ENCODE peak calls at places on chromosome 21, in ten cellular contexts. One of them, this sample, is unnamed.

GRCh38 chr21:41360072-41360821 is 1.6 kb upstream of the MX2 start:
- DNase-seq in HS-27A: no peak
- DNase-seq in EH: peak
- DNase-seq in stimulated activated CD8-positive, alpha-beta memory T cell treated with anti-CD3 and anti-CD28 coated beads, Interleukin-7, amount 100 ng/mL, for 1 hour: no peak
- DNase-seq in MV-4-11: no peak
- DNase-seq in activated T-helper 2 cell treated with anti-CD3 and anti-CD28 coated beads, Interferon-gamma antibody, Interleukin-2, Interleukin-4, amounts not matched to agents 10 μg/mL and 5 μg/mL and 100 μg/mL, durations not matched to agents 14 hours and 24 hours and 36 hours: no peak
- DNase-seq in NCI-H146: peak
- DNase-seq in activated naive CD4-positive, alpha-beta T cell treated with Interleukin-2 at 50 U/mL for 16 hours: no peak
- DNase-seq in endothelial cell: no peak
- DNase-seq in caudate nucleus: no peak
- DNase-seq in this sample: peak

GRCh38 chr21:31473685-31474345 is 129.8 kb upstream of the TIAM1 start:
- DNase-seq in HS-27A: no peak
- DNase-seq in EH: no peak
- DNase-seq in stimulated activated CD8-positive, alpha-beta memory T cell treated with anti-CD3 and anti-CD28 coated beads, Interleukin-7, amount 100 ng/mL, for 1 hour: no peak
- DNase-seq in MV-4-11: no peak
- DNase-seq in activated T-helper 2 cell treated with anti-CD3 and anti-CD28 coated beads, Interferon-gamma antibody, Interleukin-2, Interleukin-4, amounts not matched to agents 10 μg/mL and 5 μg/mL and 100 μg/mL, durations not matched to agents 14 hours and 24 hours and 36 hours: no peak
- DNase-seq in NCI-H146: no peak
- DNase-seq in activated naive CD4-positive, alpha-beta T cell treated with Interleukin-2 at 50 U/mL for 16 hours: no peak
- DNase-seq in endothelial cell: no peak
- DNase-seq in caudate nucleus: no peak
- DNase-seq in this sample: no peak

GRCh38 chr21:44932366-44933181 is 7.3 kb upstream of the SLX9 start:
- DNase-seq in HS-27A: no peak
- DNase-seq in EH: no peak
- DNase-seq in stimulated activated CD8-positive, alpha-beta memory T cell treated with anti-CD3 and anti-CD28 coated beads, Interleukin-7, amount 100 ng/mL, for 1 hour: peak
- DNase-seq in MV-4-11: no peak
- DNase-seq in activated T-helper 2 cell treated with anti-CD3 and anti-CD28 coated beads, Interferon-gamma antibody, Interleukin-2, Interleukin-4, amounts not matched to agents 10 μg/mL and 5 μg/mL and 100 μg/mL, durations not matched to agents 14 hours and 24 hours and 36 hours: peak
- DNase-seq in NCI-H146: no peak
- DNase-seq in activated naive CD4-positive, alpha-beta T cell treated with Interleukin-2 at 50 U/mL for 16 hours: peak
- DNase-seq in endothelial cell: peak
- DNase-seq in caudate nucleus: no peak
- DNase-seq in this sample: no peak

GRCh38 chr21:41953831-41954653 is at the start of gene C2CD2:
- DNase-seq in HS-27A: no peak
- DNase-seq in EH: peak
- DNase-seq in stimulated activated CD8-positive, alpha-beta memory T cell treated with anti-CD3 and anti-CD28 coated beads, Interleukin-7, amount 100 ng/mL, for 1 hour: no peak
- DNase-seq in MV-4-11: peak
- DNase-seq in activated T-helper 2 cell treated with anti-CD3 and anti-CD28 coated beads, Interferon-gamma antibody, Interleukin-2, Interleukin-4, amounts not matched to agents 10 μg/mL and 5 μg/mL and 100 μg/mL, durations not matched to agents 14 hours and 24 hours and 36 hours: no peak
- DNase-seq in NCI-H146: peak
- DNase-seq in activated naive CD4-positive, alpha-beta T cell treated with Interleukin-2 at 50 U/mL for 16 hours: peak
- DNase-seq in endothelial cell: peak
- DNase-seq in caudate nucleus: no peak
- DNase-seq in this sample: peak

GRCh38 chr21:43188712-43189151 is 19.9 kb downstream of the CRYAA start:
- DNase-seq in HS-27A: no peak
- DNase-seq in EH: no peak
- DNase-seq in stimulated activated CD8-positive, alpha-beta memory T cell treated with anti-CD3 and anti-CD28 coated beads, Interleukin-7, amount 100 ng/mL, for 1 hour: no peak
- DNase-seq in MV-4-11: peak
- DNase-seq in activated T-helper 2 cell treated with anti-CD3 and anti-CD28 coated beads, Interferon-gamma antibody, Interleukin-2, Interleukin-4, amounts not matched to agents 10 μg/mL and 5 μg/mL and 100 μg/mL, durations not matched to agents 14 hours and 24 hours and 36 hours: no peak
- DNase-seq in NCI-H146: no peak
- DNase-seq in activated naive CD4-positive, alpha-beta T cell treated with Interleukin-2 at 50 U/mL for 16 hours: no peak
- DNase-seq in endothelial cell: no peak
- DNase-seq in caudate nucleus: peak
- DNase-seq in this sample: no peak

GRCh38 chr21:34243562-34243961 is 120.2 kb upstream of the KCNE2 start:
- DNase-seq in HS-27A: no peak
- DNase-seq in EH: peak
- DNase-seq in stimulated activated CD8-positive, alpha-beta memory T cell treated with anti-CD3 and anti-CD28 coated beads, Interleukin-7, amount 100 ng/mL, for 1 hour: no peak
- DNase-seq in MV-4-11: no peak
- DNase-seq in activated T-helper 2 cell treated with anti-CD3 and anti-CD28 coated beads, Interferon-gamma antibody, Interleukin-2, Interleukin-4, amounts not matched to agents 10 μg/mL and 5 μg/mL and 100 μg/mL, durations not matched to agents 14 hours and 24 hours and 36 hours: no peak
- DNase-seq in NCI-H146: peak
- DNase-seq in activated naive CD4-positive, alpha-beta T cell treated with Interleukin-2 at 50 U/mL for 16 hours: peak
- DNase-seq in endothelial cell: peak
- DNase-seq in caudate nucleus: no peak
- DNase-seq in this sample: no peak

GRCh38 chr21:45140346-45140940 is 66.1 kb downstream of the ADARB1 start:
- DNase-seq in HS-27A: peak
- DNase-seq in EH: peak
- DNase-seq in stimulated activated CD8-positive, alpha-beta memory T cell treated with anti-CD3 and anti-CD28 coated beads, Interleukin-7, amount 100 ng/mL, for 1 hour: peak
- DNase-seq in MV-4-11: peak
- DNase-seq in activated T-helper 2 cell treated with anti-CD3 and anti-CD28 coated beads, Interferon-gamma antibody, Interleukin-2, Interleukin-4, amounts not matched to agents 10 μg/mL and 5 μg/mL and 100 μg/mL, durations not matched to agents 14 hours and 24 hours and 36 hours: peak
- DNase-seq in NCI-H146: peak
- DNase-seq in activated naive CD4-positive, alpha-beta T cell treated with Interleukin-2 at 50 U/mL for 16 hours: peak
- DNase-seq in endothelial cell: peak
- DNase-seq in caudate nucleus: no peak
- DNase-seq in this sample: peak

GRCh38 chr21:40923914-40924313 is 77.0 kb upstream of the DSCAM start:
- DNase-seq in HS-27A: no peak
- DNase-seq in EH: no peak
- DNase-seq in stimulated activated CD8-positive, alpha-beta memory T cell treated with anti-CD3 and anti-CD28 coated beads, Interleukin-7, amount 100 ng/mL, for 1 hour: no peak
- DNase-seq in MV-4-11: no peak
- DNase-seq in activated T-helper 2 cell treated with anti-CD3 and anti-CD28 coated beads, Interferon-gamma antibody, Interleukin-2, Interleukin-4, amounts not matched to agents 10 μg/mL and 5 μg/mL and 100 μg/mL, durations not matched to agents 14 hours and 24 hours and 36 hours: no peak
- DNase-seq in NCI-H146: no peak
- DNase-seq in activated naive CD4-positive, alpha-beta T cell treated with Interleukin-2 at 50 U/mL for 16 hours: no peak
- DNase-seq in endothelial cell: no peak
- DNase-seq in caudate nucleus: no peak
- DNase-seq in this sample: no peak

GRCh38 chr21:42127164-42128125 is 56.3 kb downstream of the UMODL1 start:
- DNase-seq in HS-27A: no peak
- DNase-seq in EH: no peak
- DNase-seq in stimulated activated CD8-positive, alpha-beta memory T cell treated with anti-CD3 and anti-CD28 coated beads, Interleukin-7, amount 100 ng/mL, for 1 hour: no peak
- DNase-seq in MV-4-11: no peak
- DNase-seq in activated T-helper 2 cell treated with anti-CD3 and anti-CD28 coated beads, Interferon-gamma antibody, Interleukin-2, Interleukin-4, amounts not matched to agents 10 μg/mL and 5 μg/mL and 100 μg/mL, durations not matched to agents 14 hours and 24 hours and 36 hours: no peak
- DNase-seq in NCI-H146: no peak
- DNase-seq in activated naive CD4-positive, alpha-beta T cell treated with Interleukin-2 at 50 U/mL for 16 hours: no peak
- DNase-seq in endothelial cell: no peak
- DNase-seq in caudate nucleus: no peak
- DNase-seq in this sample: no peak

GRCh38 chr21:15134711-15135110 is 69.9 kb upstream of the NRIP1 start:
- DNase-seq in HS-27A: no peak
- DNase-seq in EH: no peak
- DNase-seq in stimulated activated CD8-positive, alpha-beta memory T cell treated with anti-CD3 and anti-CD28 coated beads, Interleukin-7, amount 100 ng/mL, for 1 hour: no peak
- DNase-seq in MV-4-11: peak
- DNase-seq in activated T-helper 2 cell treated with anti-CD3 and anti-CD28 coated beads, Interferon-gamma antibody, Interleukin-2, Interleukin-4, amounts not matched to agents 10 μg/mL and 5 μg/mL and 100 μg/mL, durations not matched to agents 14 hours and 24 hours and 36 hours: no peak
- DNase-seq in NCI-H146: no peak
- DNase-seq in activated naive CD4-positive, alpha-beta T cell treated with Interleukin-2 at 50 U/mL for 16 hours: no peak
- DNase-seq in endothelial cell: no peak
- DNase-seq in caudate nucleus: no peak
- DNase-seq in this sample: no peak

GRCh38 chr21:41025057-41025390 is 142.9 kb upstream of the BACE2 start:
- DNase-seq in HS-27A: no peak
- DNase-seq in EH: no peak
- DNase-seq in stimulated activated CD8-positive, alpha-beta memory T cell treated with anti-CD3 and anti-CD28 coated beads, Interleukin-7, amount 100 ng/mL, for 1 hour: no peak
- DNase-seq in MV-4-11: no peak
- DNase-seq in activated T-helper 2 cell treated with anti-CD3 and anti-CD28 coated beads, Interferon-gamma antibody, Interleukin-2, Interleukin-4, amounts not matched to agents 10 μg/mL and 5 μg/mL and 100 μg/mL, durations not matched to agents 14 hours and 24 hours and 36 hours: no peak
- DNase-seq in NCI-H146: no peak
- DNase-seq in activated naive CD4-positive, alpha-beta T cell treated with Interleukin-2 at 50 U/mL for 16 hours: no peak
- DNase-seq in endothelial cell: no peak
- DNase-seq in caudate nucleus: no peak
- DNase-seq in this sample: no peak

GRCh38 chr21:44429894-44430293 is 25.4 kb upstream of the LRRC3 start:
- DNase-seq in HS-27A: no peak
- DNase-seq in EH: no peak
- DNase-seq in stimulated activated CD8-positive, alpha-beta memory T cell treated with anti-CD3 and anti-CD28 coated beads, Interleukin-7, amount 100 ng/mL, for 1 hour: no peak
- DNase-seq in MV-4-11: no peak
- DNase-seq in activated T-helper 2 cell treated with anti-CD3 and anti-CD28 coated beads, Interferon-gamma antibody, Interleukin-2, Interleukin-4, amounts not matched to agents 10 μg/mL and 5 μg/mL and 100 μg/mL, durations not matched to agents 14 hours and 24 hours and 36 hours: no peak
- DNase-seq in NCI-H146: no peak
- DNase-seq in activated naive CD4-positive, alpha-beta T cell treated with Interleukin-2 at 50 U/mL for 16 hours: no peak
- DNase-seq in endothelial cell: no peak
- DNase-seq in caudate nucleus: no peak
- DNase-seq in this sample: no peak

GRCh38 chr21:45866473-45867010 is 115.0 kb upstream of the COL6A1 start:
- DNase-seq in HS-27A: no peak
- DNase-seq in EH: no peak
- DNase-seq in stimulated activated CD8-positive, alpha-beta memory T cell treated with anti-CD3 and anti-CD28 coated beads, Interleukin-7, amount 100 ng/mL, for 1 hour: no peak
- DNase-seq in MV-4-11: no peak
- DNase-seq in activated T-helper 2 cell treated with anti-CD3 and anti-CD28 coated beads, Interferon-gamma antibody, Interleukin-2, Interleukin-4, amounts not matched to agents 10 μg/mL and 5 μg/mL and 100 μg/mL, durations not matched to agents 14 hours and 24 hours and 36 hours: no peak
- DNase-seq in NCI-H146: no peak
- DNase-seq in activated naive CD4-positive, alpha-beta T cell treated with Interleukin-2 at 50 U/mL for 16 hours: no peak
- DNase-seq in endothelial cell: no peak
- DNase-seq in caudate nucleus: no peak
- DNase-seq in this sample: no peak

GRCh38 chr21:31446206-31446900 is 102.3 kb upstream of the TIAM1 start:
- DNase-seq in HS-27A: no peak
- DNase-seq in EH: no peak
- DNase-seq in stimulated activated CD8-positive, alpha-beta memory T cell treated with anti-CD3 and anti-CD28 coated beads, Interleukin-7, amount 100 ng/mL, for 1 hour: no peak
- DNase-seq in MV-4-11: peak
- DNase-seq in activated T-helper 2 cell treated with anti-CD3 and anti-CD28 coated beads, Interferon-gamma antibody, Interleukin-2, Interleukin-4, amounts not matched to agents 10 μg/mL and 5 μg/mL and 100 μg/mL, durations not matched to agents 14 hours and 24 hours and 36 hours: peak
- DNase-seq in NCI-H146: no peak
- DNase-seq in activated naive CD4-positive, alpha-beta T cell treated with Interleukin-2 at 50 U/mL for 16 hours: peak
- DNase-seq in endothelial cell: no peak
- DNase-seq in caudate nucleus: no peak
- DNase-seq in this sample: no peak

GRCh38 chr21:14267071-14267470 is 51.1 kb downstream of the RBM11 start:
- DNase-seq in HS-27A: no peak
- DNase-seq in EH: no peak
- DNase-seq in stimulated activated CD8-positive, alpha-beta memory T cell treated with anti-CD3 and anti-CD28 coated beads, Interleukin-7, amount 100 ng/mL, for 1 hour: no peak
- DNase-seq in MV-4-11: no peak
- DNase-seq in activated T-helper 2 cell treated with anti-CD3 and anti-CD28 coated beads, Interferon-gamma antibody, Interleukin-2, Interleukin-4, amounts not matched to agents 10 μg/mL and 5 μg/mL and 100 μg/mL, durations not matched to agents 14 hours and 24 hours and 36 hours: no peak
- DNase-seq in NCI-H146: no peak
- DNase-seq in activated naive CD4-positive, alpha-beta T cell treated with Interleukin-2 at 50 U/mL for 16 hours: no peak
- DNase-seq in endothelial cell: no peak
- DNase-seq in caudate nucleus: no peak
- DNase-seq in this sample: no peak

GRCh38 chr21:32545948-32546441 is 39.3 kb downstream of the TCP10L start:
- DNase-seq in HS-27A: no peak
- DNase-seq in EH: peak
- DNase-seq in stimulated activated CD8-positive, alpha-beta memory T cell treated with anti-CD3 and anti-CD28 coated beads, Interleukin-7, amount 100 ng/mL, for 1 hour: no peak
- DNase-seq in MV-4-11: no peak
- DNase-seq in activated T-helper 2 cell treated with anti-CD3 and anti-CD28 coated beads, Interferon-gamma antibody, Interleukin-2, Interleukin-4, amounts not matched to agents 10 μg/mL and 5 μg/mL and 100 μg/mL, durations not matched to agents 14 hours and 24 hours and 36 hours: no peak
- DNase-seq in NCI-H146: no peak
- DNase-seq in activated naive CD4-positive, alpha-beta T cell treated with Interleukin-2 at 50 U/mL for 16 hours: no peak
- DNase-seq in endothelial cell: no peak
- DNase-seq in caudate nucleus: no peak
- DNase-seq in this sample: peak

GRCh38 chr21:17527240-17527639 is 14.4 kb downstream of the CXADR start:
- DNase-seq in HS-27A: no peak
- DNase-seq in EH: no peak
- DNase-seq in stimulated activated CD8-positive, alpha-beta memory T cell treated with anti-CD3 and anti-CD28 coated beads, Interleukin-7, amount 100 ng/mL, for 1 hour: no peak
- DNase-seq in MV-4-11: no peak
- DNase-seq in activated T-helper 2 cell treated with anti-CD3 and anti-CD28 coated beads, Interferon-gamma antibody, Interleukin-2, Interleukin-4, amounts not matched to agents 10 μg/mL and 5 μg/mL and 100 μg/mL, durations not matched to agents 14 hours and 24 hours and 36 hours: no peak
- DNase-seq in NCI-H146: no peak
- DNase-seq in activated naive CD4-positive, alpha-beta T cell treated with Interleukin-2 at 50 U/mL for 16 hours: no peak
- DNase-seq in endothelial cell: no peak
- DNase-seq in caudate nucleus: no peak
- DNase-seq in this sample: peak

GRCh38 chr21:35649186-35649585 is 411.1 kb downstream of the SETD4 start:
- DNase-seq in HS-27A: no peak
- DNase-seq in EH: peak
- DNase-seq in stimulated activated CD8-positive, alpha-beta memory T cell treated with anti-CD3 and anti-CD28 coated beads, Interleukin-7, amount 100 ng/mL, for 1 hour: no peak
- DNase-seq in MV-4-11: no peak
- DNase-seq in activated T-helper 2 cell treated with anti-CD3 and anti-CD28 coated beads, Interferon-gamma antibody, Interleukin-2, Interleukin-4, amounts not matched to agents 10 μg/mL and 5 μg/mL and 100 μg/mL, durations not matched to agents 14 hours and 24 hours and 36 hours: no peak
- DNase-seq in NCI-H146: peak
- DNase-seq in activated naive CD4-positive, alpha-beta T cell treated with Interleukin-2 at 50 U/mL for 16 hours: no peak
- DNase-seq in endothelial cell: no peak
- DNase-seq in caudate nucleus: no peak
- DNase-seq in this sample: peak

GRCh38 chr21:42220138-42220701 is 1.3 kb downstream of the ABCG1 start:
- DNase-seq in HS-27A: no peak
- DNase-seq in EH: peak
- DNase-seq in stimulated activated CD8-positive, alpha-beta memory T cell treated with anti-CD3 and anti-CD28 coated beads, Interleukin-7, amount 100 ng/mL, for 1 hour: no peak
- DNase-seq in MV-4-11: peak
- DNase-seq in activated T-helper 2 cell treated with anti-CD3 and anti-CD28 coated beads, Interferon-gamma antibody, Interleukin-2, Interleukin-4, amounts not matched to agents 10 μg/mL and 5 μg/mL and 100 μg/mL, durations not matched to agents 14 hours and 24 hours and 36 hours: peak
- DNase-seq in NCI-H146: peak
- DNase-seq in activated naive CD4-positive, alpha-beta T cell treated with Interleukin-2 at 50 U/mL for 16 hours: peak
- DNase-seq in endothelial cell: peak
- DNase-seq in caudate nucleus: peak
- DNase-seq in this sample: peak

GRCh38 chr21:37537391-37537996 is 170.9 kb downstream of the DYRK1A start:
- DNase-seq in HS-27A: no peak
- DNase-seq in EH: no peak
- DNase-seq in stimulated activated CD8-positive, alpha-beta memory T cell treated with anti-CD3 and anti-CD28 coated beads, Interleukin-7, amount 100 ng/mL, for 1 hour: no peak
- DNase-seq in MV-4-11: no peak
- DNase-seq in activated T-helper 2 cell treated with anti-CD3 and anti-CD28 coated beads, Interferon-gamma antibody, Interleukin-2, Interleukin-4, amounts not matched to agents 10 μg/mL and 5 μg/mL and 100 μg/mL, durations not matched to agents 14 hours and 24 hours and 36 hours: no peak
- DNase-seq in NCI-H146: no peak
- DNase-seq in activated naive CD4-positive, alpha-beta T cell treated with Interleukin-2 at 50 U/mL for 16 hours: no peak
- DNase-seq in endothelial cell: no peak
- DNase-seq in caudate nucleus: no peak
- DNase-seq in this sample: no peak

GRCh38 chr21:46168238-46168637 is 12.9 kb upstream of the FTCD start:
- DNase-seq in HS-27A: no peak
- DNase-seq in EH: no peak
- DNase-seq in stimulated activated CD8-positive, alpha-beta memory T cell treated with anti-CD3 and anti-CD28 coated beads, Interleukin-7, amount 100 ng/mL, for 1 hour: no peak
- DNase-seq in MV-4-11: no peak
- DNase-seq in activated T-helper 2 cell treated with anti-CD3 and anti-CD28 coated beads, Interferon-gamma antibody, Interleukin-2, Interleukin-4, amounts not matched to agents 10 μg/mL and 5 μg/mL and 100 μg/mL, durations not matched to agents 14 hours and 24 hours and 36 hours: peak
- DNase-seq in NCI-H146: no peak
- DNase-seq in activated naive CD4-positive, alpha-beta T cell treated with Interleukin-2 at 50 U/mL for 16 hours: no peak
- DNase-seq in endothelial cell: no peak
- DNase-seq in caudate nucleus: no peak
- DNase-seq in this sample: no peak

GRCh38 chr21:32735524-32735923 is 7.7 kb upstream of the SYNJ1 start:
- DNase-seq in HS-27A: no peak
- DNase-seq in EH: no peak
- DNase-seq in stimulated activated CD8-positive, alpha-beta memory T cell treated with anti-CD3 and anti-CD28 coated beads, Interleukin-7, amount 100 ng/mL, for 1 hour: no peak
- DNase-seq in MV-4-11: no peak
- DNase-seq in activated T-helper 2 cell treated with anti-CD3 and anti-CD28 coated beads, Interferon-gamma antibody, Interleukin-2, Interleukin-4, amounts not matched to agents 10 μg/mL and 5 μg/mL and 100 μg/mL, durations not matched to agents 14 hours and 24 hours and 36 hours: no peak
- DNase-seq in NCI-H146: no peak
- DNase-seq in activated naive CD4-positive, alpha-beta T cell treated with Interleukin-2 at 50 U/mL for 16 hours: no peak
- DNase-seq in endothelial cell: no peak
- DNase-seq in caudate nucleus: no peak
- DNase-seq in this sample: no peak

GRCh38 chr21:31370893-31371652 is 27.0 kb upstream of the TIAM1 start:
- DNase-seq in HS-27A: no peak
- DNase-seq in EH: no peak
- DNase-seq in stimulated activated CD8-positive, alpha-beta memory T cell treated with anti-CD3 and anti-CD28 coated beads, Interleukin-7, amount 100 ng/mL, for 1 hour: no peak
- DNase-seq in MV-4-11: no peak
- DNase-seq in activated T-helper 2 cell treated with anti-CD3 and anti-CD28 coated beads, Interferon-gamma antibody, Interleukin-2, Interleukin-4, amounts not matched to agents 10 μg/mL and 5 μg/mL and 100 μg/mL, durations not matched to agents 14 hours and 24 hours and 36 hours: no peak
- DNase-seq in NCI-H146: no peak
- DNase-seq in activated naive CD4-positive, alpha-beta T cell treated with Interleukin-2 at 50 U/mL for 16 hours: no peak
- DNase-seq in endothelial cell: no peak
- DNase-seq in caudate nucleus: no peak
- DNase-seq in this sample: peak

GRCh38 chr21:45154511-45155508 is 80.4 kb downstream of the ADARB1 start:
- DNase-seq in HS-27A: peak
- DNase-seq in EH: peak
- DNase-seq in stimulated activated CD8-positive, alpha-beta memory T cell treated with anti-CD3 and anti-CD28 coated beads, Interleukin-7, amount 100 ng/mL, for 1 hour: no peak
- DNase-seq in MV-4-11: peak
- DNase-seq in activated T-helper 2 cell treated with anti-CD3 and anti-CD28 coated beads, Interferon-gamma antibody, Interleukin-2, Interleukin-4, amounts not matched to agents 10 μg/mL and 5 μg/mL and 100 μg/mL, durations not matched to agents 14 hours and 24 hours and 36 hours: peak
- DNase-seq in NCI-H146: no peak
- DNase-seq in activated naive CD4-positive, alpha-beta T cell treated with Interleukin-2 at 50 U/mL for 16 hours: peak
- DNase-seq in endothelial cell: no peak
- DNase-seq in caudate nucleus: no peak
- DNase-seq in this sample: peak

GRCh38 chr21:14630556-14631069 is 84.5 kb upstream of the SAMSN1 start:
- DNase-seq in HS-27A: no peak
- DNase-seq in EH: no peak
- DNase-seq in stimulated activated CD8-positive, alpha-beta memory T cell treated with anti-CD3 and anti-CD28 coated beads, Interleukin-7, amount 100 ng/mL, for 1 hour: no peak
- DNase-seq in MV-4-11: no peak
- DNase-seq in activated T-helper 2 cell treated with anti-CD3 and anti-CD28 coated beads, Interferon-gamma antibody, Interleukin-2, Interleukin-4, amounts not matched to agents 10 μg/mL and 5 μg/mL and 100 μg/mL, durations not matched to agents 14 hours and 24 hours and 36 hours: no peak
- DNase-seq in NCI-H146: no peak
- DNase-seq in activated naive CD4-positive, alpha-beta T cell treated with Interleukin-2 at 50 U/mL for 16 hours: no peak
- DNase-seq in endothelial cell: no peak
- DNase-seq in caudate nucleus: no peak
- DNase-seq in this sample: no peak

GRCh38 chr21:33026299-33026858 is 644 bp downstream of the OLIG2 start:
- DNase-seq in HS-27A: no peak
- DNase-seq in EH: no peak
- DNase-seq in stimulated activated CD8-positive, alpha-beta memory T cell treated with anti-CD3 and anti-CD28 coated beads, Interleukin-7, amount 100 ng/mL, for 1 hour: no peak
- DNase-seq in MV-4-11: peak
- DNase-seq in activated T-helper 2 cell treated with anti-CD3 and anti-CD28 coated beads, Interferon-gamma antibody, Interleukin-2, Interleukin-4, amounts not matched to agents 10 μg/mL and 5 μg/mL and 100 μg/mL, durations not matched to agents 14 hours and 24 hours and 36 hours: no peak
- DNase-seq in NCI-H146: no peak
- DNase-seq in activated naive CD4-positive, alpha-beta T cell treated with Interleukin-2 at 50 U/mL for 16 hours: no peak
- DNase-seq in endothelial cell: no peak
- DNase-seq in caudate nucleus: no peak
- DNase-seq in this sample: no peak

GRCh38 chr21:43921602-43921978 is 56.6 kb downstream of the AGPAT3 start:
- DNase-seq in HS-27A: no peak
- DNase-seq in EH: no peak
- DNase-seq in stimulated activated CD8-positive, alpha-beta memory T cell treated with anti-CD3 and anti-CD28 coated beads, Interleukin-7, amount 100 ng/mL, for 1 hour: no peak
- DNase-seq in MV-4-11: no peak
- DNase-seq in activated T-helper 2 cell treated with anti-CD3 and anti-CD28 coated beads, Interferon-gamma antibody, Interleukin-2, Interleukin-4, amounts not matched to agents 10 μg/mL and 5 μg/mL and 100 μg/mL, durations not matched to agents 14 hours and 24 hours and 36 hours: no peak
- DNase-seq in NCI-H146: peak
- DNase-seq in activated naive CD4-positive, alpha-beta T cell treated with Interleukin-2 at 50 U/mL for 16 hours: peak
- DNase-seq in endothelial cell: no peak
- DNase-seq in caudate nucleus: no peak
- DNase-seq in this sample: no peak

GRCh38 chr21:40707271-40707670 is 139.7 kb downstream of the DSCAM start:
- DNase-seq in HS-27A: no peak
- DNase-seq in EH: peak
- DNase-seq in stimulated activated CD8-positive, alpha-beta memory T cell treated with anti-CD3 and anti-CD28 coated beads, Interleukin-7, amount 100 ng/mL, for 1 hour: no peak
- DNase-seq in MV-4-11: no peak
- DNase-seq in activated T-helper 2 cell treated with anti-CD3 and anti-CD28 coated beads, Interferon-gamma antibody, Interleukin-2, Interleukin-4, amounts not matched to agents 10 μg/mL and 5 μg/mL and 100 μg/mL, durations not matched to agents 14 hours and 24 hours and 36 hours: no peak
- DNase-seq in NCI-H146: no peak
- DNase-seq in activated naive CD4-positive, alpha-beta T cell treated with Interleukin-2 at 50 U/mL for 16 hours: no peak
- DNase-seq in endothelial cell: no peak
- DNase-seq in caudate nucleus: no peak
- DNase-seq in this sample: peak